ENCODE peak calls at places on chromosome 17, in seven cellular contexts. Q is cardiac muscle cell, C is dorsolateral prefrontal cortex, S is thoracic aorta, P is body of pancreas, R is A673, U is pancreas. D is an unnamed sample.
A peak's percentile ranks its signal among the peaks of the same experiment; 100 is the strongest.

GRCh38 chr17:72219136-72219823 is 98.5 kb downstream of the SOX9 start:
- DNase-seq in Q (peak; percentile 21), C (no peak), S (no peak), P (no peak), R (peak; percentile 54), U (no peak), D (no peak)

GRCh38 chr17:65446838-65447526 is 114.5 kb downstream of the AXIN2 start:
- DNase-seq in Q (peak; percentile 59), C (no peak), S (no peak), P (no peak), R (no peak), U (no peak), D (no peak)

GRCh38 chr17:56045907-56046306 is 107.4 kb upstream of the ANKFN1 start:
- DNase-seq in Q (no peak), C (no peak), S (no peak), P (no peak), R (no peak), U (no peak), D (no peak)

GRCh38 chr17:82303944-82304808 is 13.2 kb downstream of the CD7 start:
- DNase-seq in Q (peak; percentile 73), C (no peak), S (no peak), P (no peak), R (no peak), U (no peak), D (no peak)

GRCh38 chr17:75367312-75367711 is 38.2 kb downstream of the GRB2 start:
- DNase-seq in Q (no peak), C (no peak), S (no peak), P (no peak), R (no peak), U (no peak), D (peak; percentile 50)

GRCh38 chr17:58329808-58330543 is 1.4 kb upstream of the TSPOAP1 start:
- DNase-seq in Q (no peak), C (no peak), S (no peak), P (no peak), R (no peak), U (no peak), D (no peak)

GRCh38 chr17:7988750-7989178 is 13.7 kb upstream of the GUCY2D start:
- DNase-seq in Q (peak; percentile 90), C (no peak), S (peak; percentile 42), P (peak; percentile 81), R (peak; percentile 90), U (peak; percentile 37), D (no peak)

GRCh38 chr17:80941743-80942211 is 49.9 kb upstream of the CHMP6 start:
- DNase-seq in Q (peak; percentile 80), C (peak; percentile 50), S (no peak), P (no peak), R (no peak), U (no peak), D (no peak)

GRCh38 chr17:77828749-77829539 is 129.6 kb upstream of the TNRC6C start:
- DNase-seq in Q (no peak), C (no peak), S (no peak), P (no peak), R (no peak), U (no peak), D (no peak)

GRCh38 chr17:59298512-59298911 is 32.9 kb upstream of the YPEL2 start:
- DNase-seq in Q (no peak), C (no peak), S (no peak), P (no peak), R (no peak), U (no peak), D (no peak)

GRCh38 chr17:7280519-7281073 is 922 bp upstream of the SLC2A4 start:
- DNase-seq in Q (peak; percentile 82), C (peak; percentile 81), S (peak; percentile 33), P (peak; percentile 86), R (peak; percentile 90), U (peak; percentile 74), D (no peak)

GRCh38 chr17:10737786-10738185 is 8.0 kb upstream of the TMEM220 start:
- DNase-seq in Q (no peak), C (no peak), S (no peak), P (no peak), R (no peak), U (no peak), D (no peak)

GRCh38 chr17:58569216-58569615 is 54.8 kb upstream of the MTMR4 start:
- DNase-seq in Q (no peak), C (no peak), S (no peak), P (no peak), R (no peak), U (no peak), D (no peak)

GRCh38 chr17:44359001-44359400 is 4.7 kb downstream of the FAM171A2 start:
- DNase-seq in Q (no peak), C (no peak), S (no peak), P (no peak), R (no peak), U (no peak), D (no peak)

GRCh38 chr17:8073627-8074485 is 13.7 kb downstream of the ALOX12B start:
- DNase-seq in Q (peak; percentile 68), C (peak; percentile 66), S (no peak), P (peak; percentile 72), R (peak; percentile 79), U (peak; percentile 65), D (no peak)

GRCh38 chr17:29124135-29124930 is 55.9 kb downstream of the MYO18A start:
- DNase-seq in Q (peak; percentile 86), C (no peak), S (no peak), P (peak; percentile 63), R (peak; percentile 87), U (no peak), D (no peak)

GRCh38 chr17:73401911-73402310 is 90.1 kb upstream of the CDC42EP4 start:
- DNase-seq in Q (peak; percentile 62), C (peak; percentile 65), S (no peak), P (peak; percentile 46), R (no peak), U (no peak), D (no peak)

GRCh38 chr17:75418523-75419050 is 13.1 kb upstream of the GRB2 start:
- DNase-seq in Q (no peak), C (no peak), S (no peak), P (no peak), R (no peak), U (no peak), D (no peak)

GRCh38 chr17:57817299-57817698 is 32.5 kb downstream of the MRPS23 start:
- DNase-seq in Q (no peak), C (no peak), S (no peak), P (no peak), R (no peak), U (no peak), D (no peak)

GRCh38 chr17:40827746-40828453 is 5.5 kb upstream of the KRT10 start:
- DNase-seq in Q (peak; percentile 35), C (no peak), S (no peak), P (no peak), R (peak; percentile 53), U (no peak), D (no peak)

GRCh38 chr17:36608794-36609497 is 7.6 kb downstream of the MRM1 start:
- DNase-seq in Q (peak; percentile 77), C (peak; percentile 76), S (no peak), P (peak; percentile 33), R (peak; percentile 32), U (peak; percentile 25), D (no peak)

GRCh38 chr17:73824321-73824720 is 180.1 kb upstream of the SDK2 start:
- DNase-seq in Q (no peak), C (no peak), S (no peak), P (no peak), R (no peak), U (no peak), D (no peak)

DNA sequence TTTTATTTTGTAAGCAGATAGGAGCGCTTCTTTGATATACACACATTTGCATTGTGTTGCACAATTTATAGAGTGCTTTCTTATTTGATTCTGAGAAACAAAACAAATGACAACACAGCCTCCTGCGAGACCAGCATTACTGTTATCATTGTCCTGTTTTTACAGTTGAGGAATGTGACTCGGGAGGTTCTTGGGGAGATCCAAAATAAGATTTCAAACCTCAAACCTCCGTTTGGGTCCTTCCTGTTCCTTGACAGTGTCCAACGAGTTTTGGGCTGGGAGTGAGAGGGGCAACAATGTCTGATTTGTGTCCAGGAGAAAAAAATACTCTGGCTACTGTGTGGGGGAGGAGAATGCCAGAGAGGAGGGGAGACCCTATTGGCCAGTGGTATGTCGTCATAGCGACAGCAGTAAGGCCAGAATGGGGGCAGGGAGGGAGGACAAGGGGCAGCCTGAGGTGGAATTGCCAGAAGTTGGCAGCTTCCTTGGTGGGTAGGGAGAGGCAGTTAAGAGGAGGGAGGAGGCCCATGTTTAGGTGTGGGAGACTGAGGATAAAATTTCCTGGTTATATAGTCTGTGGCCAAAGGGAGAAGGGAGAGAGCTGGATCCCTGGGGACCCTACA is 45.5 kb downstream of the TMEM132E start:
- DNase-seq in Q (peak; percentile 7), C (no peak), S (no peak), P (no peak), R (no peak), U (no peak), D (no peak)
- H3K27me3 ChIP-seq in Q (no peaks in the 10 kb centered on the region), C (no peaks in the 10 kb centered on the region), S (no peaks in the 10 kb centered on the region), P (no peaks in the 10 kb centered on the region), R (no peaks in the 10 kb centered on the region), U (no peaks in the 10 kb centered on the region), D (peaks cover 30% of the 10 kb centered on the region)

GRCh38 chr17:4735825-4736651 is 3.6 kb upstream of the ZMYND15 start:
- DNase-seq in Q (peak; percentile 61), C (no peak), S (no peak), P (peak; percentile 75), R (no peak), U (no peak), D (no peak)
- H3K27me3 ChIP-seq in Q (peaks cover 59% of the 10 kb centered on the region), C (no peaks in the 10 kb centered on the region), S (no peaks in the 10 kb centered on the region), P (no peaks in the 10 kb centered on the region), R (peaks cover 13% of the 10 kb centered on the region), U (no peaks in the 10 kb centered on the region), D (peaks cover 28% of the 10 kb centered on the region)

DNA sequence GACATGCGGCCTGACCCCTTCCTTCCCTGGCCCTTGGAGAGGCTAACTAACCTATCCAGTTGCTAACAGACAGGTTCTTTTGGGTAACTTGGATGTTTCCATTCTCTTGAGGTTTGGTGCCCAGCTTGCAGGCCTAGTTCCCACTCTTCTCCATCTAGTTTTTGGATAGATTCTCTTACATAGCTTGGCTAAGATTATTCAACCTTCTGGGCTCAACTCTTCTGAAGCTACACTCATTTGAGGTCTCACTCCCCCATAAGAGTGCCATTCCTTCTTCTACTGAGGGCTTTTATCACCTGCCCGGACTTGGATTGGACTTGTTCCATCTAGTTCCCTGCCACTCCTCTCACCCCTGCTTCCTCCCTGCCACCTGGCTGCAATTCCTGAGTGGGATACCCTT is 44.1 kb upstream of the MARCHF10 start:
- DNase-seq in Q (no peak), C (no peak), S (no peak), P (no peak), R (no peak), U (no peak), D (no peak)
- H3K27me3 ChIP-seq in Q (no peaks in the 10 kb centered on the region), C (no peaks in the 10 kb centered on the region), S (no peaks in the 10 kb centered on the region), P (no peaks in the 10 kb centered on the region), R (peaks cover 5% of the 10 kb centered on the region), U (no peaks in the 10 kb centered on the region), D (no peaks in the 10 kb centered on the region)

GRCh38 chr17:49000943-49001342 is 3.8 kb downstream of the IGF2BP1 start:
- DNase-seq in Q (no peak), C (no peak), S (no peak), P (no peak), R (no peak), U (no peak), D (no peak)

GRCh38 chr17:49002766-49003165 is 5.6 kb downstream of the IGF2BP1 start:
- DNase-seq in Q (no peak), C (no peak), S (no peak), P (no peak), R (no peak), U (no peak), D (no peak)

GRCh38 chr17:49003557-49004511 is 6.6 kb downstream of the IGF2BP1 start:
- DNase-seq in Q (no peak), C (no peak), S (no peak), P (no peak), R (peak; percentile 68), U (no peak), D (no peak)

GRCh38 chr17:49002331-49002730 is 5.1 kb downstream of the IGF2BP1 start:
- DNase-seq in Q (no peak), C (no peak), S (no peak), P (no peak), R (no peak), U (no peak), D (no peak)

GRCh38 chr17:49001671-49002070 is 4.5 kb downstream of the IGF2BP1 start:
- DNase-seq in Q (no peak), C (no peak), S (no peak), P (no peak), R (no peak), U (no peak), D (no peak)
- H3K27me3 ChIP-seq in Q (no peaks in the 10 kb centered on the region), C (peaks cover 96% of the 10 kb centered on the region), S (peaks cover 20% of the 10 kb centered on the region), P (no peaks in the 10 kb centered on the region), R (no peaks in the 10 kb centered on the region), U (peaks cover 20% of the 10 kb centered on the region), D (peaks cover 39% of the 10 kb centered on the region)